ENCODE peak calls at places on chromosome 4, in four cellular contexts. One of them, this sample, is unnamed.

GRCh38 chr4:109207060-109207459 is 95.4 kb downstream of the COL25A1 start:
- DNase-seq in fibroblast of pulmonary artery: peak
- DNase-seq in bronchial epithelial cell: peak
- DNase-seq in fibroblast of villous mesenchyme: peak
- DNase-seq in this sample: peak

GRCh38 chr4:38323141-38323634 is 340.8 kb upstream of the KLF3 start:
- DNase-seq in fibroblast of pulmonary artery: peak
- DNase-seq in bronchial epithelial cell: no peak
- DNase-seq in fibroblast of villous mesenchyme: no peak
- DNase-seq in this sample: peak

GRCh38 chr4:147772459-147772969 is 40.6 kb downstream of the ARHGAP10 start:
- DNase-seq in fibroblast of pulmonary artery: peak
- DNase-seq in bronchial epithelial cell: peak
- DNase-seq in fibroblast of villous mesenchyme: peak
- DNase-seq in this sample: peak

GRCh38 chr4:98976716-98977115 is 18.8 kb upstream of the METAP1 start:
- DNase-seq in fibroblast of pulmonary artery: peak
- DNase-seq in bronchial epithelial cell: peak
- DNase-seq in fibroblast of villous mesenchyme: no peak
- DNase-seq in this sample: peak

GRCh38 chr4:145887241-145887964 is 51.2 kb downstream of the ZNF827 start:
- DNase-seq in fibroblast of pulmonary artery: peak
- DNase-seq in bronchial epithelial cell: peak
- DNase-seq in fibroblast of villous mesenchyme: peak
- DNase-seq in this sample: peak

GRCh38 chr4:118373614-118374255 is 20.9 kb upstream of the PRSS12 start:
- DNase-seq in fibroblast of pulmonary artery: peak
- DNase-seq in bronchial epithelial cell: no peak
- DNase-seq in fibroblast of villous mesenchyme: peak
- DNase-seq in this sample: peak

GRCh38 chr4:39565925-39566630 is 38.8 kb upstream of the UGDH start:
- DNase-seq in fibroblast of pulmonary artery: peak
- DNase-seq in bronchial epithelial cell: peak
- DNase-seq in fibroblast of villous mesenchyme: peak
- DNase-seq in this sample: peak

GRCh38 chr4:10461091-10461849 is 4.0 kb upstream of the ZNF518B start:
- DNase-seq in fibroblast of pulmonary artery: peak
- DNase-seq in bronchial epithelial cell: peak
- DNase-seq in fibroblast of villous mesenchyme: peak
- DNase-seq in this sample: peak

GRCh38 chr4:135532132-135532531 is 1330.5 kb upstream of the PABPC4L start:
- DNase-seq in fibroblast of pulmonary artery: no peak
- DNase-seq in bronchial epithelial cell: no peak
- DNase-seq in fibroblast of villous mesenchyme: no peak
- DNase-seq in this sample: no peak

GRCh38 chr4:184752496-184753275 is 18.8 kb upstream of the CENPU start:
- DNase-seq in fibroblast of pulmonary artery: no peak
- DNase-seq in bronchial epithelial cell: no peak
- DNase-seq in fibroblast of villous mesenchyme: no peak
- DNase-seq in this sample: no peak

GRCh38 chr4:155164705-155165104 is 43.7 kb upstream of the NPY2R start:
- DNase-seq in fibroblast of pulmonary artery: no peak
- DNase-seq in bronchial epithelial cell: no peak
- DNase-seq in fibroblast of villous mesenchyme: no peak
- DNase-seq in this sample: no peak

GRCh38 chr4:177855543-177856197 is 413.4 kb upstream of the AGA start:
- DNase-seq in fibroblast of pulmonary artery: no peak
- DNase-seq in bronchial epithelial cell: no peak
- DNase-seq in fibroblast of villous mesenchyme: no peak
- DNase-seq in this sample: no peak

GRCh38 chr4:128810331-128810870 is 901 bp downstream of the JADE1 start:
- DNase-seq in fibroblast of pulmonary artery: peak
- DNase-seq in bronchial epithelial cell: peak
- DNase-seq in fibroblast of villous mesenchyme: peak
- DNase-seq in this sample: no peak

GRCh38 chr4:835148-836002 is 9.4 kb upstream of the CPLX1 start:
- DNase-seq in fibroblast of pulmonary artery: no peak
- DNase-seq in bronchial epithelial cell: no peak
- DNase-seq in fibroblast of villous mesenchyme: no peak
- DNase-seq in this sample: no peak

GRCh38 chr4:128955751-128956150 is 137.6 kb downstream of the SCLT1 start:
- DNase-seq in fibroblast of pulmonary artery: no peak
- DNase-seq in bronchial epithelial cell: no peak
- DNase-seq in fibroblast of villous mesenchyme: no peak
- DNase-seq in this sample: no peak

GRCh38 chr4:184293552-184293951 is 75.9 kb upstream of the ENPP6 start:
- DNase-seq in fibroblast of pulmonary artery: peak
- DNase-seq in bronchial epithelial cell: no peak
- DNase-seq in fibroblast of villous mesenchyme: no peak
- DNase-seq in this sample: no peak

GRCh38 chr4:83308672-83309071 is 24.1 kb upstream of the COQ2 start:
- DNase-seq in fibroblast of pulmonary artery: no peak
- DNase-seq in bronchial epithelial cell: no peak
- DNase-seq in fibroblast of villous mesenchyme: no peak
- DNase-seq in this sample: no peak

GRCh38 chr4:8352368-8353157 is 83.0 kb downstream of the HTRA3 start:
- DNase-seq in fibroblast of pulmonary artery: no peak
- DNase-seq in bronchial epithelial cell: no peak
- DNase-seq in fibroblast of villous mesenchyme: no peak
- DNase-seq in this sample: no peak

GRCh38 chr4:188006285-188006848 is 10.8 kb downstream of the ZFP42 start:
- DNase-seq in fibroblast of pulmonary artery: no peak
- DNase-seq in bronchial epithelial cell: no peak
- DNase-seq in fibroblast of villous mesenchyme: no peak
- DNase-seq in this sample: no peak

GRCh38 chr4:7134737-7135388 is 57.5 kb upstream of the SORCS2 start:
- DNase-seq in fibroblast of pulmonary artery: peak
- DNase-seq in bronchial epithelial cell: no peak
- DNase-seq in fibroblast of villous mesenchyme: peak
- DNase-seq in this sample: peak

GRCh38 chr4:73776363-73776762 is 36.0 kb downstream of the CXCL8 start:
- DNase-seq in fibroblast of pulmonary artery: peak
- DNase-seq in bronchial epithelial cell: peak
- DNase-seq in fibroblast of villous mesenchyme: peak
- DNase-seq in this sample: peak

GRCh38 chr4:40874331-40874730 is 124.6 kb downstream of the NSUN7 start:
- DNase-seq in fibroblast of pulmonary artery: no peak
- DNase-seq in bronchial epithelial cell: no peak
- DNase-seq in fibroblast of villous mesenchyme: no peak
- DNase-seq in this sample: no peak

GRCh38 chr4:166197166-166197565 is 324.1 kb downstream of the TLL1 start:
- DNase-seq in fibroblast of pulmonary artery: peak
- DNase-seq in bronchial epithelial cell: peak
- DNase-seq in fibroblast of villous mesenchyme: no peak
- DNase-seq in this sample: no peak

GRCh38 chr4:171676555-171677215 is 136.5 kb upstream of the GALNTL6 start:
- DNase-seq in fibroblast of pulmonary artery: no peak
- DNase-seq in bronchial epithelial cell: peak
- DNase-seq in fibroblast of villous mesenchyme: no peak
- DNase-seq in this sample: no peak

GRCh38 chr4:7956306-7957112 is 16.8 kb upstream of the AFAP1 start:
- DNase-seq in fibroblast of pulmonary artery: peak
- DNase-seq in bronchial epithelial cell: peak
- DNase-seq in fibroblast of villous mesenchyme: peak
- DNase-seq in this sample: peak

GRCh38 chr4:112214397-112215264 is 17.0 kb upstream of the AP1AR start:
- DNase-seq in fibroblast of pulmonary artery: peak
- DNase-seq in bronchial epithelial cell: peak
- DNase-seq in fibroblast of villous mesenchyme: peak
- DNase-seq in this sample: peak

GRCh38 chr4:15755321-15755750 is 22.8 kb upstream of the CD38 start:
- DNase-seq in fibroblast of pulmonary artery: peak
- DNase-seq in bronchial epithelial cell: peak
- DNase-seq in fibroblast of villous mesenchyme: peak
- DNase-seq in this sample: peak

GRCh38 chr4:147513051-147513450 is 32.2 kb downstream of the EDNRA start:
- DNase-seq in fibroblast of pulmonary artery: no peak
- DNase-seq in bronchial epithelial cell: no peak
- DNase-seq in fibroblast of villous mesenchyme: no peak
- DNase-seq in this sample: no peak

GRCh38 chr4:187550256-187550950 is 445.2 kb upstream of the ZFP42 start:
- DNase-seq in fibroblast of pulmonary artery: peak
- DNase-seq in bronchial epithelial cell: peak
- DNase-seq in fibroblast of villous mesenchyme: no peak
- DNase-seq in this sample: peak

GRCh38 chr4:82431831-82432230 is 1.4 kb downstream of the ENOPH1 start:
- DNase-seq in fibroblast of pulmonary artery: no peak
- DNase-seq in bronchial epithelial cell: no peak
- DNase-seq in fibroblast of villous mesenchyme: no peak
- DNase-seq in this sample: no peak

GRCh38 chr4:55029838-55030503 is 95.4 kb downstream of the KDR start:
- DNase-seq in fibroblast of pulmonary artery: no peak
- DNase-seq in bronchial epithelial cell: no peak
- DNase-seq in fibroblast of villous mesenchyme: no peak
- DNase-seq in this sample: no peak

GRCh38 chr4:189600598-189601435 is 339.9 kb upstream of the FRG1 start:
- DNase-seq in fibroblast of pulmonary artery: no peak
- DNase-seq in bronchial epithelial cell: no peak
- DNase-seq in fibroblast of villous mesenchyme: no peak
- DNase-seq in this sample: no peak

GRCh38 chr4:78720151-78720726 is 55.9 kb upstream of the BMP2K start:
- DNase-seq in fibroblast of pulmonary artery: no peak
- DNase-seq in bronchial epithelial cell: no peak
- DNase-seq in fibroblast of villous mesenchyme: no peak
- DNase-seq in this sample: no peak

GRCh38 chr4:121597346-121597934 is 99.3 kb downstream of the ANXA5 start:
- DNase-seq in fibroblast of pulmonary artery: peak
- DNase-seq in bronchial epithelial cell: peak
- DNase-seq in fibroblast of villous mesenchyme: no peak
- DNase-seq in this sample: peak

DNA sequence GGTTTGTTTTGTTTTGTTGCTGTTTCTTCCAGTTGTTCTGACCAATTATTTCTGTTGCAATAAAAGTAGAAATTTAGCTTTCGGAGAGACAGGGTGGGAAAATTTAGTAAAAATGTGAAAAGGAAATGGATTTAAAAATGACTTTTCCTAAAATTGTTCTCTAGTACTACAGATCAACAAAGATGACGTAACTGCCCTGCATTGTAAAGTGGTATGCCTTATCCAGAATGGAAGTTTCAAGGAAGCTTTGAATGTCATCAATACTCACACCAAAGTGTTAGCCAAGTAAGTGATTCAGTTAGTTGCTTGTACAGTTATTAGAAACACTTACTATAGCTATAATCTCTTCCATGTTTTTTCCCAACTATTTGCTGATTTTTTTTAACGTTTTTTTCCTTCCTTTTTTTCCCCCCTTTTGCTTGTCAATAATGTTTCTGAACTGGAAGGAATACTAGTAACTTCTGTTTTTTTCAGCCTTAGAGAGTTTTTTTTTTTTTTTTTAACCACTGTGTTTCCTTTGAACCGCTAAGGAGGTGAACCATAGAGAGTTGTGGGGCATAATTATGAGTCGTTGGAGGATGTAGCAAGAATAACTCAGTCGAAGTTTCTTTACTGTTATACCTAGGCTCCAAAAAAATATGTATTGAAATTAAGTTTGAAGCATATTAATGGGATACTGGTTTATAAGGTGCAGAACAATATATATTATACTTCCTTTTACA is 2.2 kb downstream of the SRP72 start:
- DNase-seq in fibroblast of pulmonary artery: peak
- DNase-seq in bronchial epithelial cell: no peak
- DNase-seq in fibroblast of villous mesenchyme: peak
- DNase-seq in this sample: no peak
- H3K4me3 ChIP-seq in fibroblast of pulmonary artery: no peak
- H3K4me3 ChIP-seq in bronchial epithelial cell: no peak
- H3K4me3 ChIP-seq in fibroblast of villous mesenchyme: no peak
- H3K4me3 ChIP-seq in this sample: no peak

GRCh38 chr4:2934813-2935761 is 28.1 kb downstream of the NOP14 start:
- DNase-seq in fibroblast of pulmonary artery: peak
- DNase-seq in bronchial epithelial cell: peak
- DNase-seq in fibroblast of villous mesenchyme: peak
- DNase-seq in this sample: peak
- TF ChIP-seq CTCF in fibroblast of pulmonary artery: no peak
- TF ChIP-seq CTCF in bronchial epithelial cell: no peak
- TF ChIP-seq CTCF in fibroblast of villous mesenchyme: peak
- TF ChIP-seq CTCF in this sample: peak

DNA sequence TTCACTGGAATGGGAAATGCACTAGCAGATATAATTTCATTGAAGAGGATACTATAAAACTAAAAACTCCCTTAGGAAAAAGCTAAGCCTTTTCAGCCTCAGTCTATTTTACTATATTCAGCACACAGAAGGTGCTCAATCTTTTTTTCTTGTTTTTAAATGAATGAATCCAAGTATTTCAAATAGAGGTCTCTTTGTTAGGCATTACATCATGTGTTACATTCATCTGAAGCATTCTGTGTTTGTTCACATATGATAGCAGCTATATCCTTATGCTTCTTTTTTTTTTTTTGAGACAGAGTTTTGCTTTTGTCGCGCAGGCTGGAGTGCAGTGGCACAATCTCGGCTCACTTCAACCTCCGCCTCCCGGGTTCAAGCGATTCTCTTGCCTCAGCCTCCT is 278.4 kb downstream of the CAMK2D start:
- DNase-seq in fibroblast of pulmonary artery: no peak
- DNase-seq in bronchial epithelial cell: no peak
- DNase-seq in fibroblast of villous mesenchyme: no peak
- DNase-seq in this sample: no peak
- H3K4me3 ChIP-seq in fibroblast of pulmonary artery: no peak
- H3K4me3 ChIP-seq in bronchial epithelial cell: no peak
- H3K4me3 ChIP-seq in fibroblast of villous mesenchyme: no peak
- H3K4me3 ChIP-seq in this sample: no peak

GRCh38 chr4:80925293-80925692 is 105.2 kb upstream of the BMP3 start:
- DNase-seq in fibroblast of pulmonary artery: no peak
- DNase-seq in bronchial epithelial cell: no peak
- DNase-seq in fibroblast of villous mesenchyme: no peak
- DNase-seq in this sample: no peak

GRCh38 chr4:80922951-80923350 is 107.6 kb upstream of the BMP3 start:
- DNase-seq in fibroblast of pulmonary artery: no peak
- DNase-seq in bronchial epithelial cell: no peak
- DNase-seq in fibroblast of villous mesenchyme: no peak
- DNase-seq in this sample: no peak

GRCh38 chr4:80921441-80921840 is 109.1 kb upstream of the BMP3 start:
- DNase-seq in fibroblast of pulmonary artery: no peak
- DNase-seq in bronchial epithelial cell: no peak
- DNase-seq in fibroblast of villous mesenchyme: no peak
- DNase-seq in this sample: no peak

GRCh38 chr4:80926891-80927290 is 103.6 kb upstream of the BMP3 start:
- DNase-seq in fibroblast of pulmonary artery: no peak
- DNase-seq in bronchial epithelial cell: no peak
- DNase-seq in fibroblast of villous mesenchyme: no peak
- DNase-seq in this sample: no peak

GRCh38 chr4:80926446-80926845 is 104.1 kb upstream of the BMP3 start:
- DNase-seq in fibroblast of pulmonary artery: no peak
- DNase-seq in bronchial epithelial cell: peak
- DNase-seq in fibroblast of villous mesenchyme: no peak
- DNase-seq in this sample: peak
- TF ChIP-seq CTCF in fibroblast of pulmonary artery: no peak
- TF ChIP-seq CTCF in bronchial epithelial cell: no peak
- TF ChIP-seq CTCF in fibroblast of villous mesenchyme: no peak
- TF ChIP-seq CTCF in this sample: no peak

GRCh38 chr4:44447563-44448504 is 775 bp downstream of the KCTD8 start:
- DNase-seq in fibroblast of pulmonary artery: peak
- DNase-seq in bronchial epithelial cell: no peak
- DNase-seq in fibroblast of villous mesenchyme: no peak
- DNase-seq in this sample: peak
- H3K4me3 ChIP-seq in fibroblast of pulmonary artery: peak
- H3K4me3 ChIP-seq in bronchial epithelial cell: peak
- H3K4me3 ChIP-seq in fibroblast of villous mesenchyme: peak
- H3K4me3 ChIP-seq in this sample: peak

This sample was measured in astrocyte of the spinal cord.